ENCODE peak calls at places on chromosomes 2 and 18, in ten cellular contexts. One of them, this sample, is unnamed.

GRCh38 chr2:127355407-127356008 is 32.3 kb downstream of the MAP3K2 start:
- DNase-seq in CD8-positive, alpha-beta T cell: no peak
- DNase-seq in cardiac muscle cell: no peak
- DNase-seq in RWPE2: no peak
- DNase-seq in pancreas: no peak
- DNase-seq in IMR-90: no peak
- DNase-seq in uterus: no peak
- DNase-seq in heart right ventricle: no peak
- DNase-seq in tibial nerve: no peak
- DNase-seq in left ventricle myocardium inferior: no peak
- DNase-seq in this sample: no peak

GRCh38 chr18:78725426-78725825 is 254.2 kb upstream of the SALL3 start:
- DNase-seq in CD8-positive, alpha-beta T cell: peak
- DNase-seq in cardiac muscle cell: no peak
- DNase-seq in RWPE2: no peak
- DNase-seq in pancreas: no peak
- DNase-seq in IMR-90: no peak
- DNase-seq in uterus: peak
- DNase-seq in heart right ventricle: no peak
- DNase-seq in tibial nerve: no peak
- DNase-seq in left ventricle myocardium inferior: no peak
- DNase-seq in this sample: no peak

GRCh38 chr18:35267161-35267651 is 22.8 kb downstream of the ZSCAN30 start:
- DNase-seq in CD8-positive, alpha-beta T cell: peak
- DNase-seq in cardiac muscle cell: no peak
- DNase-seq in RWPE2: no peak
- DNase-seq in pancreas: peak
- DNase-seq in IMR-90: no peak
- DNase-seq in uterus: peak
- DNase-seq in heart right ventricle: peak
- DNase-seq in tibial nerve: peak
- DNase-seq in left ventricle myocardium inferior: peak
- DNase-seq in this sample: peak

GRCh38 chr2:196783431-196784094 is 15.9 kb downstream of the GTF3C3 start:
- DNase-seq in CD8-positive, alpha-beta T cell: no peak
- DNase-seq in cardiac muscle cell: no peak
- DNase-seq in RWPE2: no peak
- DNase-seq in pancreas: no peak
- DNase-seq in IMR-90: peak
- DNase-seq in uterus: no peak
- DNase-seq in heart right ventricle: no peak
- DNase-seq in tibial nerve: no peak
- DNase-seq in left ventricle myocardium inferior: no peak
- DNase-seq in this sample: no peak

GRCh38 chr2:238700122-238700457 is 147.8 kb upstream of the TWIST2 start:
- DNase-seq in CD8-positive, alpha-beta T cell: no peak
- DNase-seq in cardiac muscle cell: no peak
- DNase-seq in RWPE2: no peak
- DNase-seq in pancreas: no peak
- DNase-seq in IMR-90: peak
- DNase-seq in uterus: peak
- DNase-seq in heart right ventricle: peak
- DNase-seq in tibial nerve: peak
- DNase-seq in left ventricle myocardium inferior: peak
- DNase-seq in this sample: no peak

GRCh38 chr18:23605941-23606340 is 19.6 kb upstream of the NPC1 start:
- DNase-seq in CD8-positive, alpha-beta T cell: no peak
- DNase-seq in cardiac muscle cell: no peak
- DNase-seq in RWPE2: no peak
- DNase-seq in pancreas: no peak
- DNase-seq in IMR-90: no peak
- DNase-seq in uterus: no peak
- DNase-seq in heart right ventricle: no peak
- DNase-seq in tibial nerve: no peak
- DNase-seq in left ventricle myocardium inferior: no peak
- DNase-seq in this sample: no peak

GRCh38 chr2:99507964-99508818 is 18.4 kb upstream of the REV1 start:
- DNase-seq in CD8-positive, alpha-beta T cell: no peak
- DNase-seq in cardiac muscle cell: no peak
- DNase-seq in RWPE2: no peak
- DNase-seq in pancreas: no peak
- DNase-seq in IMR-90: no peak
- DNase-seq in uterus: no peak
- DNase-seq in heart right ventricle: no peak
- DNase-seq in tibial nerve: no peak
- DNase-seq in left ventricle myocardium inferior: no peak
- DNase-seq in this sample: no peak

GRCh38 chr18:23826850-23827620 is 137.8 kb downstream of the LAMA3 start:
- DNase-seq in CD8-positive, alpha-beta T cell: no peak
- DNase-seq in cardiac muscle cell: no peak
- DNase-seq in RWPE2: no peak
- DNase-seq in pancreas: no peak
- DNase-seq in IMR-90: no peak
- DNase-seq in uterus: no peak
- DNase-seq in heart right ventricle: no peak
- DNase-seq in tibial nerve: no peak
- DNase-seq in left ventricle myocardium inferior: no peak
- DNase-seq in this sample: no peak

DNA sequence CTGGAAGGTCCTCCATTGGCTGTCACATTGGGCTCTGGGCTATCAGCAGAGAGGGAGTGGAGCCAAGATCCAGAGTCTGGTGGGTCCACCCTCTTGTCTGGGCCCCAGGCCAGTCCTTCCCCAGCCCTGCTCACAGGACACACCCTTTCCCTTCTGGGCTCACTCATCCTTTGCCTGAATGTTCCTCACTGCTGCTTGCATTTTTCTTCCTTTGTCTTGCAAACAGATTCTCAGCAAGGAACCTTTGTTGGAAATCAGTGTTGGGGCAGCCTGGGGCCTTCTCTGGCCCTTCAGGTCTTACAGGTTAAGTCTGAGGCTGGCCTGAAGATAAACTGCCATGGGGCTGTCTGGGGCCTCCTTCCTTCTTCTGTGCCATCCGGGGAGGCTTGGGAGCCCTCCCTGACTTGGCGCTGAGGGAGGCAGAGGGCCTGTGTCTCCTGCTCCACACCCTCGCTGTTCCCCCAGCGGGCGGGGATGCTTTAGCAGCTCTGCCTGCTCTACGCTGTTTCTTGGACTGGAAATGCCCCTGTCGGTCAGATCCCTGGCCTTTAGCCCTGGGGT is 11.5 kb upstream of the CELF4 start:
- DNase-seq in CD8-positive, alpha-beta T cell: no peak
- DNase-seq in cardiac muscle cell: no peak
- DNase-seq in RWPE2: no peak
- DNase-seq in pancreas: no peak
- DNase-seq in IMR-90: no peak
- DNase-seq in uterus: no peak
- DNase-seq in heart right ventricle: peak
- DNase-seq in tibial nerve: no peak
- DNase-seq in left ventricle myocardium inferior: peak
- DNase-seq in this sample: no peak
- H3K27ac ChIP-seq in CD8-positive, alpha-beta T cell: no peak
- H3K27ac ChIP-seq in cardiac muscle cell: no peak
- H3K27ac ChIP-seq in RWPE2: no peak
- H3K27ac ChIP-seq in pancreas: no peak
- H3K27ac ChIP-seq in IMR-90: no peak
- H3K27ac ChIP-seq in uterus: no peak
- H3K27ac ChIP-seq in heart right ventricle: peak
- H3K27ac ChIP-seq in tibial nerve: no peak
- H3K27ac ChIP-seq in left ventricle myocardium inferior: peak
- H3K27ac ChIP-seq in this sample: no peak

DNA sequence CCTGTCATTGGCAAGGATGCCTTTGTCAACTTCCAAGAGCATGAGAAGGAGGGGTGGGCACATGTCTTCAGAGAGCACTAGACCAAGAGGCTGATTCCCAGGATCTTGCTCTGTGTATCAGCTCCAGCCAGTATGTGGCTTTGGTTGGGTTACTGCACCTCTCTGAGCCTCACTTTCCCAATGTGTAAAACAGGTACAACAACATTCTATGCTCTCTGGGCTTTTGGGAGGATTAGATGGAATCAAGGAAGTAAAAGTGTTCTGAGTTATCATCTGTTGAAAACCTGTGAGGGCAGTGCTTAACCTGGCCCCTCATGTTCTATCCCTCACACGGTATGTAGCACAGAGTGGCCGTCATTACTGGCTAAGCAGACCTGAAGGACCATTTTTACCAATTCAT is 103.9 kb downstream of the FHOD3 start:
- DNase-seq in CD8-positive, alpha-beta T cell: no peak
- DNase-seq in cardiac muscle cell: no peak
- DNase-seq in RWPE2: no peak
- DNase-seq in pancreas: no peak
- DNase-seq in IMR-90: no peak
- DNase-seq in uterus: no peak
- DNase-seq in heart right ventricle: no peak
- DNase-seq in tibial nerve: no peak
- DNase-seq in left ventricle myocardium inferior: no peak
- DNase-seq in this sample: no peak
- H3K4me3 ChIP-seq in CD8-positive, alpha-beta T cell: no peak
- H3K4me3 ChIP-seq in cardiac muscle cell: no peak
- H3K4me3 ChIP-seq in RWPE2: no peak
- H3K4me3 ChIP-seq in pancreas: no peak
- H3K4me3 ChIP-seq in IMR-90: no peak
- H3K4me3 ChIP-seq in uterus: no peak
- H3K4me3 ChIP-seq in heart right ventricle: no peak
- H3K4me3 ChIP-seq in tibial nerve: no peak
- H3K4me3 ChIP-seq in left ventricle myocardium inferior: no peak
- H3K4me3 ChIP-seq in this sample: no peak

GRCh38 chr2:202158796-202159195 is 79.6 kb downstream of the SUMO1 start:
- DNase-seq in CD8-positive, alpha-beta T cell: no peak
- DNase-seq in cardiac muscle cell: no peak
- DNase-seq in RWPE2: no peak
- DNase-seq in pancreas: no peak
- DNase-seq in IMR-90: peak
- DNase-seq in uterus: no peak
- DNase-seq in heart right ventricle: no peak
- DNase-seq in tibial nerve: no peak
- DNase-seq in left ventricle myocardium inferior: no peak
- DNase-seq in this sample: no peak
- TF ChIP-seq CTCF in CD8-positive, alpha-beta T cell: no peak
- TF ChIP-seq CTCF in cardiac muscle cell: peak
- TF ChIP-seq CTCF in RWPE2: peak
- TF ChIP-seq CTCF in pancreas: no peak
- TF ChIP-seq CTCF in IMR-90: peak
- TF ChIP-seq CTCF in uterus: no peak
- TF ChIP-seq CTCF in heart right ventricle: peak
- TF ChIP-seq CTCF in tibial nerve: peak
- TF ChIP-seq CTCF in left ventricle myocardium inferior: peak
- TF ChIP-seq CTCF in this sample: no peak

GRCh38 chr2:233489143-233489542 is 77.4 kb downstream of the USP40 start:
- DNase-seq in CD8-positive, alpha-beta T cell: no peak
- DNase-seq in cardiac muscle cell: no peak
- DNase-seq in RWPE2: no peak
- DNase-seq in pancreas: no peak
- DNase-seq in IMR-90: no peak
- DNase-seq in uterus: no peak
- DNase-seq in heart right ventricle: no peak
- DNase-seq in tibial nerve: no peak
- DNase-seq in left ventricle myocardium inferior: no peak
- DNase-seq in this sample: no peak

GRCh38 chr2:233485726-233486125 is 80.9 kb downstream of the USP40 start:
- DNase-seq in CD8-positive, alpha-beta T cell: no peak
- DNase-seq in cardiac muscle cell: no peak
- DNase-seq in RWPE2: no peak
- DNase-seq in pancreas: no peak
- DNase-seq in IMR-90: no peak
- DNase-seq in uterus: no peak
- DNase-seq in heart right ventricle: no peak
- DNase-seq in tibial nerve: no peak
- DNase-seq in left ventricle myocardium inferior: no peak
- DNase-seq in this sample: no peak

GRCh38 chr2:233486357-233486756 is 80.2 kb downstream of the USP40 start:
- DNase-seq in CD8-positive, alpha-beta T cell: no peak
- DNase-seq in cardiac muscle cell: no peak
- DNase-seq in RWPE2: no peak
- DNase-seq in pancreas: no peak
- DNase-seq in IMR-90: no peak
- DNase-seq in uterus: no peak
- DNase-seq in heart right ventricle: no peak
- DNase-seq in tibial nerve: no peak
- DNase-seq in left ventricle myocardium inferior: no peak
- DNase-seq in this sample: no peak

GRCh38 chr2:233487748-233488345 is 78.7 kb downstream of the USP40 start:
- DNase-seq in CD8-positive, alpha-beta T cell: no peak
- DNase-seq in cardiac muscle cell: no peak
- DNase-seq in RWPE2: no peak
- DNase-seq in pancreas: no peak
- DNase-seq in IMR-90: peak
- DNase-seq in uterus: no peak
- DNase-seq in heart right ventricle: no peak
- DNase-seq in tibial nerve: no peak
- DNase-seq in left ventricle myocardium inferior: no peak
- DNase-seq in this sample: no peak

GRCh38 chr2:233486778-233487552 is 79.6 kb downstream of the USP40 start:
- DNase-seq in CD8-positive, alpha-beta T cell: no peak
- DNase-seq in cardiac muscle cell: no peak
- DNase-seq in RWPE2: no peak
- DNase-seq in pancreas: peak
- DNase-seq in IMR-90: peak
- DNase-seq in uterus: no peak
- DNase-seq in heart right ventricle: no peak
- DNase-seq in tibial nerve: no peak
- DNase-seq in left ventricle myocardium inferior: no peak
- DNase-seq in this sample: no peak
- H3K27ac ChIP-seq in CD8-positive, alpha-beta T cell: no peak
- H3K27ac ChIP-seq in cardiac muscle cell: no peak
- H3K27ac ChIP-seq in RWPE2: peak
- H3K27ac ChIP-seq in pancreas: peak
- H3K27ac ChIP-seq in IMR-90: peak
- H3K27ac ChIP-seq in uterus: no peak
- H3K27ac ChIP-seq in heart right ventricle: peak
- H3K27ac ChIP-seq in tibial nerve: no peak
- H3K27ac ChIP-seq in left ventricle myocardium inferior: peak
- H3K27ac ChIP-seq in this sample: peak

DNA sequence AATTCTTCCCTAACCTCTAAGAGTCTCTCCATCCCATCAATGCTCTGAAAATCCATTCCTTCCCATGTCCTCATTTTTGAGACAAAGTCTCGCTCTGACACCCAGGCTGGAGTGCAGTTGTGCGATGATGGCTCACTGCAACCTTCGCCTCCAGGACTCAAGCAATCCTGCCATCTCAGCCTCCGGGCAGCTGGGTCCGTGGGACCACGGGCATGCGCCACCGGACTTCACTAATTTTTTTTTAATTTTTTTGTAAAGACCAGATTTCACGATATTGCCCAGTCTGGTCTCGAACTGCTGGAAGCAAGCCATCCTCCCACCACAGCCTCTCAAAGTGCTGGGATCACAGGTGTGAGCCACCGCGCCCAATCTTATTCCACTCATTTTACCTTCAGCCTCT is 1.6 kb downstream of the FEZ2 start:
- DNase-seq in CD8-positive, alpha-beta T cell: no peak
- DNase-seq in cardiac muscle cell: no peak
- DNase-seq in RWPE2: no peak
- DNase-seq in pancreas: no peak
- DNase-seq in IMR-90: no peak
- DNase-seq in uterus: no peak
- DNase-seq in heart right ventricle: no peak
- DNase-seq in tibial nerve: no peak
- DNase-seq in left ventricle myocardium inferior: no peak
- DNase-seq in this sample: no peak
- H3K4me3 ChIP-seq in CD8-positive, alpha-beta T cell: no peak
- H3K4me3 ChIP-seq in cardiac muscle cell: no peak
- H3K4me3 ChIP-seq in RWPE2: no peak
- H3K4me3 ChIP-seq in pancreas: no peak
- H3K4me3 ChIP-seq in IMR-90: no peak
- H3K4me3 ChIP-seq in uterus: no peak
- H3K4me3 ChIP-seq in heart right ventricle: no peak
- H3K4me3 ChIP-seq in tibial nerve: no peak
- H3K4me3 ChIP-seq in left ventricle myocardium inferior: peak
- H3K4me3 ChIP-seq in this sample: peak